ENCODE peak calls at places on chromosomes 2 and 18, in five cellular contexts. One of them, this sample, is unnamed.

GRCh38 chr2:30293303-30293912 is 62.1 kb downstream of the LBH start:
- DNase-seq in endothelial cell: peak; percentile 7
- DNase-seq in upper lobe of right lung: no peak
- DNase-seq in ovary: no peak
- DNase-seq in AG04449: peak; percentile 99
- DNase-seq in this sample: peak; percentile 55

GRCh38 chr2:157336137-157336721 is 10.6 kb upstream of the ERMN start:
- DNase-seq in ovary: no peak
- DNase-seq in AG04449: no peak
- DNase-seq in upper lobe of right lung: no peak
- DNase-seq in endothelial cell: peak; percentile 55
- DNase-seq in this sample: peak; percentile 69

GRCh38 chr2:223260681-223261080 is 208.7 kb downstream of the KCNE4 start:
- DNase-seq in AG04449: no peak
- DNase-seq in ovary: no peak
- DNase-seq in endothelial cell: no peak
- DNase-seq in upper lobe of right lung: no peak
- DNase-seq in this sample: no peak

GRCh38 chr2:145731467-145731866 is 1211.5 kb upstream of the ZEB2 start:
- DNase-seq in upper lobe of right lung: no peak
- DNase-seq in ovary: no peak
- DNase-seq in AG04449: no peak
- DNase-seq in endothelial cell: no peak
- DNase-seq in this sample: no peak

GRCh38 chr18:2108581-2108980 is 462.7 kb downstream of the METTL4 start:
- DNase-seq in endothelial cell: no peak
- DNase-seq in ovary: no peak
- DNase-seq in AG04449: no peak
- DNase-seq in upper lobe of right lung: no peak
- DNase-seq in this sample: no peak

GRCh38 chr2:209577376-209578357 is 153.8 kb downstream of the MAP2 start:
- DNase-seq in endothelial cell: no peak
- DNase-seq in AG04449: no peak
- DNase-seq in upper lobe of right lung: no peak
- DNase-seq in ovary: no peak
- DNase-seq in this sample: no peak

GRCh38 chr2:107721581-107721980 is 105.1 kb upstream of the RGPD4 start:
- DNase-seq in ovary: no peak
- DNase-seq in AG04449: no peak
- DNase-seq in upper lobe of right lung: no peak
- DNase-seq in endothelial cell: no peak
- DNase-seq in this sample: no peak

GRCh38 chr2:29317077-29317517 is 201.9 kb downstream of the CLIP4 start:
- DNase-seq in endothelial cell: no peak
- DNase-seq in AG04449: no peak
- DNase-seq in upper lobe of right lung: no peak
- DNase-seq in ovary: no peak
- DNase-seq in this sample: no peak

GRCh38 chr2:106531676-106532075 is 44.5 kb downstream of the CD8B2 start:
- DNase-seq in AG04449: no peak
- DNase-seq in upper lobe of right lung: no peak
- DNase-seq in ovary: no peak
- DNase-seq in endothelial cell: no peak
- DNase-seq in this sample: no peak

GRCh38 chr2:73203055-73203681 is 794 bp downstream of the NOTO start:
- DNase-seq in AG04449: no peak
- DNase-seq in upper lobe of right lung: peak; percentile 73
- DNase-seq in endothelial cell: no peak
- DNase-seq in ovary: no peak
- DNase-seq in this sample: no peak

GRCh38 chr18:56639094-56639361 is 636 bp upstream of the TXNL1 start:
- DNase-seq in AG04449: no peak
- DNase-seq in endothelial cell: no peak
- DNase-seq in ovary: no peak
- DNase-seq in upper lobe of right lung: no peak
- DNase-seq in this sample: no peak

GRCh38 chr2:15899751-15900493 is 40.4 kb upstream of the MYCN start:
- DNase-seq in ovary: no peak
- DNase-seq in AG04449: no peak
- DNase-seq in endothelial cell: no peak
- DNase-seq in upper lobe of right lung: no peak
- DNase-seq in this sample: no peak

GRCh38 chr2:206989306-206989705 is 50.0 kb downstream of the CPO start:
- DNase-seq in AG04449: no peak
- DNase-seq in endothelial cell: peak; percentile 32
- DNase-seq in upper lobe of right lung: peak; percentile 70
- DNase-seq in ovary: no peak
- DNase-seq in this sample: peak; percentile 26

GRCh38 chr2:219161097-219161496 is 482 bp upstream of the NHEJ1 start:
- DNase-seq in AG04449: no peak
- DNase-seq in endothelial cell: no peak
- DNase-seq in upper lobe of right lung: no peak
- DNase-seq in ovary: no peak
- DNase-seq in this sample: no peak

GRCh38 chr2:240255811-240256703 is 115.6 kb upstream of the OTOS start:
- DNase-seq in AG04449: no peak
- DNase-seq in ovary: no peak
- DNase-seq in endothelial cell: no peak
- DNase-seq in upper lobe of right lung: peak; percentile 68
- DNase-seq in this sample: no peak

GRCh38 chr2:179594268-179595112 is 266.9 kb downstream of the ZNF385B start:
- DNase-seq in endothelial cell: no peak
- DNase-seq in upper lobe of right lung: no peak
- DNase-seq in ovary: no peak
- DNase-seq in AG04449: no peak
- DNase-seq in this sample: no peak

GRCh38 chr2:7943446-7943845 is 738.4 kb upstream of the ID2 start:
- DNase-seq in AG04449: no peak
- DNase-seq in endothelial cell: no peak
- DNase-seq in ovary: no peak
- DNase-seq in upper lobe of right lung: no peak
- DNase-seq in this sample: no peak

GRCh38 chr18:54612237-54612636 is 21.2 kb downstream of the DYNAP start:
- DNase-seq in ovary: no peak
- DNase-seq in endothelial cell: no peak
- DNase-seq in AG04449: no peak
- DNase-seq in upper lobe of right lung: no peak
- DNase-seq in this sample: no peak

GRCh38 chr2:177242136-177242987 is 22.2 kb downstream of the NFE2L2 start:
- DNase-seq in upper lobe of right lung: no peak
- DNase-seq in AG04449: peak; percentile 93
- DNase-seq in ovary: no peak
- DNase-seq in endothelial cell: no peak
- DNase-seq in this sample: no peak

GRCh38 chr18:58638446-58638845 is 9.6 kb upstream of the ALPK2 start:
- DNase-seq in endothelial cell: no peak
- DNase-seq in AG04449: no peak
- DNase-seq in ovary: no peak
- DNase-seq in upper lobe of right lung: no peak
- DNase-seq in this sample: no peak

GRCh38 chr2:75465317-75465998 is 95.3 kb downstream of the EVA1A start:
- DNase-seq in ovary: no peak
- DNase-seq in upper lobe of right lung: no peak
- DNase-seq in endothelial cell: peak; percentile 10
- DNase-seq in AG04449: no peak
- DNase-seq in this sample: peak; percentile 3

GRCh38 chr2:57893347-57893746 is 153.3 kb upstream of the VRK2 start:
- DNase-seq in upper lobe of right lung: no peak
- DNase-seq in ovary: no peak
- DNase-seq in AG04449: no peak
- DNase-seq in endothelial cell: no peak
- DNase-seq in this sample: no peak

GRCh38 chr18:44946529-44947113 is 265.9 kb downstream of the SETBP1 start:
- DNase-seq in upper lobe of right lung: no peak
- DNase-seq in ovary: no peak
- DNase-seq in endothelial cell: no peak
- DNase-seq in AG04449: no peak
- DNase-seq in this sample: no peak

GRCh38 chr2:8315766-8316165 is 366.1 kb upstream of the ID2 start:
- DNase-seq in upper lobe of right lung: no peak
- DNase-seq in ovary: no peak
- DNase-seq in endothelial cell: no peak
- DNase-seq in AG04449: no peak
- DNase-seq in this sample: no peak

GRCh38 chr18:27017901-27018500 is 152.5 kb upstream of the AQP4 start:
- DNase-seq in AG04449: no peak
- DNase-seq in upper lobe of right lung: no peak
- DNase-seq in endothelial cell: no peak
- DNase-seq in ovary: no peak
- DNase-seq in this sample: no peak
- TF ChIP-seq CTCF in AG04449: peak; percentile 28
- TF ChIP-seq CTCF in upper lobe of right lung: peak; percentile 38
- TF ChIP-seq CTCF in endothelial cell: peak; percentile 67
- TF ChIP-seq CTCF in ovary: no peak
- TF ChIP-seq CTCF in this sample: no peak

DNA sequence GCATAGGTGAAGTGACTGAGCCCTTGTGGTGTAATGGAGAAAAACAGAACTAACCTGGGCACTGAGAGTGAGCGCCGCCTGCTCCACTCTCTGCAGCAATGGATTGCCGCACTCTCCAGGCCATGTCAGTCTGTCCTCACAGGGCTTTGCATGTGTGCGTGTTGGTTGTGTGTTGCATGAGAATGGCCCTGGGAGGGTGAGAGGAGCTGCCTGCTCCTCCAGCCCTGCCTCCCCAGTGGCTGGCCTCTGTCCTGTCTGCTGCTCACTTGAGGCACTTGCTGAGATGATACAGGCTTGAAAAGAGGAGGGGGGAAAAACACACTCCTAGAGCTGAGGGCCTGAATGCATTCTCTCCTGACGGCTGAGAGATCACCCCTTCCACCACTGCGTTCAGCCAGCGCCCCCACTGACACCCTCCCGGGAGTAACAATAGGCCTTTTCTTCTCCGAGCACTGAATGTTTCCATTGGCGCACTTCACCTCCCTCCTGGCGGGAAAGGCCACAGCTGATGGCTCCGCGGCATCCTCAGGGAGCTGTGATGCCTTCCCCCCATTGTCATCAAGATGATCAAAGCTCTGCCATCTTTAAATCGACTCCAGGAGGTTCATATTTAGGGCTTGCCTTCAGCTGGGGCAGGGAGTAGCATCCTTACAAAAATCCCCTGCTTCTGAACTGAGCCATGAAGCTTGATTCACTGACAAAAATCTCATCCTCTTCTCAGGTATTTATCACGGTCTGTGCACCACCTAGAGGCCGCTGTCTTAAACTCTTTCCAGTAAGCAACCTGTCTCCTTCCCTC is 49.9 kb upstream of the DAPL1 start:
- DNase-seq in AG04449: peak; percentile 23
- DNase-seq in endothelial cell: peak; percentile 63
- DNase-seq in upper lobe of right lung: no peak
- DNase-seq in ovary: peak; percentile 70
- DNase-seq in this sample: peak; percentile 70
- TF ChIP-seq CTCF in AG04449: peak; percentile 52
- TF ChIP-seq CTCF in endothelial cell: no peak
- TF ChIP-seq CTCF in upper lobe of right lung: peak; percentile 42
- TF ChIP-seq CTCF in ovary: peak; percentile 26
- TF ChIP-seq CTCF in this sample: no peak

GRCh38 chr18:43665239-43665788 is 388.0 kb upstream of the SYT4 start:
- DNase-seq in ovary: no peak
- DNase-seq in upper lobe of right lung: no peak
- DNase-seq in endothelial cell: no peak
- DNase-seq in AG04449: peak; percentile 72
- DNase-seq in this sample: no peak

GRCh38 chr18:43664487-43665008 is 387.3 kb upstream of the SYT4 start:
- DNase-seq in upper lobe of right lung: no peak
- DNase-seq in endothelial cell: no peak
- DNase-seq in AG04449: no peak
- DNase-seq in ovary: no peak
- DNase-seq in this sample: no peak

GRCh38 chr18:43663159-43663558 is 385.9 kb upstream of the SYT4 start:
- DNase-seq in endothelial cell: no peak
- DNase-seq in AG04449: no peak
- DNase-seq in upper lobe of right lung: no peak
- DNase-seq in ovary: no peak
- DNase-seq in this sample: no peak

GRCh38 chr18:43662657-43663056 is 385.4 kb upstream of the SYT4 start:
- DNase-seq in endothelial cell: no peak
- DNase-seq in ovary: no peak
- DNase-seq in upper lobe of right lung: no peak
- DNase-seq in AG04449: peak; percentile 78
- DNase-seq in this sample: no peak

GRCh38 chr18:43661570-43661969 is 384.3 kb upstream of the SYT4 start:
- DNase-seq in AG04449: peak; percentile 46
- DNase-seq in endothelial cell: peak; percentile 24
- DNase-seq in ovary: no peak
- DNase-seq in upper lobe of right lung: no peak
- DNase-seq in this sample: peak; percentile 2
- TF ChIP-seq CTCF in AG04449: peak; percentile 38
- TF ChIP-seq CTCF in endothelial cell: no peak
- TF ChIP-seq CTCF in ovary: no peak
- TF ChIP-seq CTCF in upper lobe of right lung: peak; percentile 32
- TF ChIP-seq CTCF in this sample: no peak

GRCh38 chr2:26054598-26055348 is 20.9 kb downstream of the RAB10 start:
- DNase-seq in AG04449: no peak
- DNase-seq in endothelial cell: no peak
- DNase-seq in upper lobe of right lung: no peak
- DNase-seq in ovary: no peak
- DNase-seq in this sample: no peak

GRCh38 chr2:26064846-26065245 is 31.0 kb downstream of the RAB10 start:
- DNase-seq in upper lobe of right lung: no peak
- DNase-seq in ovary: no peak
- DNase-seq in endothelial cell: no peak
- DNase-seq in AG04449: no peak
- DNase-seq in this sample: no peak

GRCh38 chr2:26061539-26061938 is 27.7 kb downstream of the RAB10 start:
- DNase-seq in ovary: no peak
- DNase-seq in AG04449: no peak
- DNase-seq in upper lobe of right lung: no peak
- DNase-seq in endothelial cell: no peak
- DNase-seq in this sample: no peak

GRCh38 chr2:26058390-26058789 is 24.5 kb downstream of the RAB10 start:
- DNase-seq in ovary: no peak
- DNase-seq in upper lobe of right lung: no peak
- DNase-seq in endothelial cell: no peak
- DNase-seq in AG04449: no peak
- DNase-seq in this sample: no peak

GRCh38 chr2:26059542-26059941 is 25.7 kb downstream of the RAB10 start:
- DNase-seq in AG04449: no peak
- DNase-seq in upper lobe of right lung: no peak
- DNase-seq in ovary: no peak
- DNase-seq in endothelial cell: no peak
- DNase-seq in this sample: no peak
- TF ChIP-seq CTCF in AG04449: no peak
- TF ChIP-seq CTCF in upper lobe of right lung: no peak
- TF ChIP-seq CTCF in ovary: no peak
- TF ChIP-seq CTCF in endothelial cell: no peak
- TF ChIP-seq CTCF in this sample: no peak

GRCh38 chr18:13014232-13014631 is 23.1 kb downstream of the CEP192 start:
- DNase-seq in AG04449: no peak
- DNase-seq in upper lobe of right lung: no peak
- DNase-seq in endothelial cell: no peak
- DNase-seq in ovary: no peak
- DNase-seq in this sample: no peak
- TF ChIP-seq CTCF in AG04449: no peak
- TF ChIP-seq CTCF in upper lobe of right lung: no peak
- TF ChIP-seq CTCF in endothelial cell: no peak
- TF ChIP-seq CTCF in ovary: no peak
- TF ChIP-seq CTCF in this sample: no peak